ENCODE peak calls at places on chromosome 21, in ten cellular contexts. Q, R, W, M, S, F, T, J, O and K are unnamed samples.

GRCh38 chr21:46425061-46425460 is 33.6 kb upstream of the DIP2A start:
- DNase-seq in S (no peak), O (no peak), J (no peak), F (no peak), M (no peak), R (no peak), Q (peak), W (no peak), T (no peak), K (no peak)

GRCh38 chr21:27132270-27132669 is 165.4 kb upstream of the ADAMTS5 start:
- DNase-seq in R (no peak), W (no peak), O (peak), S (no peak), T (no peak), Q (no peak), F (no peak), J (no peak), M (peak), K (no peak)

GRCh38 chr21:43982489-43983078 is 29.5 kb upstream of the TRAPPC10 start:
- DNase-seq in R (no peak), F (no peak), Q (no peak), W (no peak), O (no peak), T (no peak), M (no peak), S (no peak), J (no peak), K (no peak)

GRCh38 chr21:45517249-45518065 is 24.8 kb downstream of the SLC19A1 start:
- DNase-seq in J (no peak), Q (no peak), M (peak), S (no peak), F (no peak), T (no peak), R (no peak), O (peak), W (no peak), K (no peak)

GRCh38 chr21:41366522-41367151 is 4.8 kb downstream of the MX2 start:
- DNase-seq in T (no peak), W (peak), M (peak), O (peak), S (no peak), Q (peak), F (no peak), R (no peak), J (no peak), K (no peak)

GRCh38 chr21:41460578-41461527 is 34.8 kb downstream of the MX1 start:
- DNase-seq in Q (peak), R (peak), M (peak), T (peak), S (no peak), F (peak), O (peak), J (peak), W (peak), K (peak)

GRCh38 chr21:31730687-31731111 is 1.2 kb downstream of the SCAF4 start:
- DNase-seq in O (no peak), W (no peak), S (no peak), F (no peak), Q (no peak), T (no peak), M (no peak), J (no peak), R (no peak), K (no peak)

GRCh38 chr21:20999567-21000169 is 1.5 kb downstream of the NCAM2 start:
- DNase-seq in T (no peak), S (peak), W (peak), M (peak), J (no peak), F (no peak), Q (peak), R (no peak), O (peak), K (peak)

GRCh38 chr21:26840912-26841311 is 4.3 kb downstream of the ADAMTS1 start:
- DNase-seq in W (peak), Q (no peak), S (no peak), T (no peak), O (peak), M (peak), F (peak), J (no peak), R (no peak), K (no peak)

GRCh38 chr21:17848228-17848627 is 29.1 kb upstream of the C21orf91 start:
- DNase-seq in Q (no peak), J (no peak), T (no peak), S (no peak), O (peak), F (no peak), W (peak), R (no peak), M (peak), K (no peak)

GRCh38 chr21:35326677-35327076 is 277.6 kb upstream of the RUNX1 start:
- DNase-seq in O (peak), R (no peak), J (no peak), F (no peak), M (peak), S (no peak), Q (no peak), W (no peak), T (no peak), K (no peak)

GRCh38 chr21:28454978-28455600 is 537.6 kb downstream of the LTN1 start:
- DNase-seq in T (no peak), W (no peak), J (no peak), F (no peak), R (no peak), S (no peak), M (peak), O (no peak), Q (no peak), K (no peak)

GRCh38 chr21:14842641-14843040 is 222.2 kb downstream of the NRIP1 start:
- DNase-seq in W (no peak), T (no peak), M (no peak), F (no peak), S (no peak), J (no peak), O (no peak), R (no peak), Q (no peak), K (no peak)

GRCh38 chr21:42236014-42236413 is 17.1 kb downstream of the ABCG1 start:
- DNase-seq in M (no peak), F (no peak), O (no peak), J (no peak), W (no peak), T (no peak), Q (no peak), R (no peak), S (no peak), K (no peak)

GRCh38 chr21:21612446-21612845 is 614.2 kb downstream of the NCAM2 start:
- DNase-seq in O (peak), S (peak), T (no peak), R (no peak), F (no peak), M (peak), Q (no peak), J (no peak), W (peak), K (no peak)

GRCh38 chr21:41369105-41369914 is 7.5 kb downstream of the MX2 start:
- DNase-seq in W (no peak), J (no peak), T (no peak), F (no peak), S (no peak), Q (peak), O (peak), R (peak), M (no peak), K (peak)